ENCODE peak calls at places on chromosomes 16 and 17, in seven cellular contexts. One of them, this sample, is unnamed.

GRCh38 chr16:51431517-51432241 is 280.6 kb upstream of the SALL1 start:
- DNase-seq in anterior cingulate cortex: no peak
- DNase-seq in stimulated activated CD4-positive, alpha-beta T cell treated with anti-CD3 and anti-CD28 coated beads, Interleukin-1b, Interleukin-23, amount 100 ng/mL, for 24 hours: no peak
- DNase-seq in A673: peak; percentile 97
- DNase-seq in stimulated activated CD8-positive, alpha-beta memory T cell treated with anti-CD3 and anti-CD28 coated beads, Interleukin-15, amount 100 ng/mL, for 24 hours: no peak
- DNase-seq in EL: peak; percentile 93
- DNase-seq in lung: no peak
- DNase-seq in this sample: no peak

GRCh38 chr17:71601894-71602504 is 518.8 kb upstream of the SOX9 start:
- DNase-seq in anterior cingulate cortex: no peak
- DNase-seq in stimulated activated CD4-positive, alpha-beta T cell treated with anti-CD3 and anti-CD28 coated beads, Interleukin-1b, Interleukin-23, amount 100 ng/mL, for 24 hours: no peak
- DNase-seq in A673: no peak
- DNase-seq in stimulated activated CD8-positive, alpha-beta memory T cell treated with anti-CD3 and anti-CD28 coated beads, Interleukin-15, amount 100 ng/mL, for 24 hours: no peak
- DNase-seq in EL: no peak
- DNase-seq in lung: no peak
- DNase-seq in this sample: no peak

GRCh38 chr17:81870155-81870977 is 771 bp downstream of the ARHGDIA start:
- DNase-seq in anterior cingulate cortex: no peak
- DNase-seq in stimulated activated CD4-positive, alpha-beta T cell treated with anti-CD3 and anti-CD28 coated beads, Interleukin-1b, Interleukin-23, amount 100 ng/mL, for 24 hours: no peak
- DNase-seq in A673: peak; percentile 64
- DNase-seq in stimulated activated CD8-positive, alpha-beta memory T cell treated with anti-CD3 and anti-CD28 coated beads, Interleukin-15, amount 100 ng/mL, for 24 hours: peak; percentile 29
- DNase-seq in EL: peak; percentile 61
- DNase-seq in lung: no peak
- DNase-seq in this sample: peak; percentile 63

GRCh38 chr16:67164599-67165061 is at the start of gene HSF4:
- DNase-seq in anterior cingulate cortex: peak; percentile 50
- DNase-seq in stimulated activated CD4-positive, alpha-beta T cell treated with anti-CD3 and anti-CD28 coated beads, Interleukin-1b, Interleukin-23, amount 100 ng/mL, for 24 hours: no peak
- DNase-seq in A673: no peak
- DNase-seq in stimulated activated CD8-positive, alpha-beta memory T cell treated with anti-CD3 and anti-CD28 coated beads, Interleukin-15, amount 100 ng/mL, for 24 hours: no peak
- DNase-seq in EL: peak; percentile 36
- DNase-seq in lung: peak; percentile 61
- DNase-seq in this sample: peak; percentile 87

GRCh38 chr17:81428121-81428515 is 32.9 kb downstream of the BAHCC1 start:
- DNase-seq in anterior cingulate cortex: no peak
- DNase-seq in stimulated activated CD4-positive, alpha-beta T cell treated with anti-CD3 and anti-CD28 coated beads, Interleukin-1b, Interleukin-23, amount 100 ng/mL, for 24 hours: no peak
- DNase-seq in A673: peak; percentile 62
- DNase-seq in stimulated activated CD8-positive, alpha-beta memory T cell treated with anti-CD3 and anti-CD28 coated beads, Interleukin-15, amount 100 ng/mL, for 24 hours: no peak
- DNase-seq in EL: no peak
- DNase-seq in lung: no peak
- DNase-seq in this sample: no peak

GRCh38 chr17:35555695-35556094 is 4.9 kb downstream of the SLFN14 start:
- DNase-seq in anterior cingulate cortex: no peak
- DNase-seq in stimulated activated CD4-positive, alpha-beta T cell treated with anti-CD3 and anti-CD28 coated beads, Interleukin-1b, Interleukin-23, amount 100 ng/mL, for 24 hours: no peak
- DNase-seq in A673: no peak
- DNase-seq in stimulated activated CD8-positive, alpha-beta memory T cell treated with anti-CD3 and anti-CD28 coated beads, Interleukin-15, amount 100 ng/mL, for 24 hours: no peak
- DNase-seq in EL: no peak
- DNase-seq in lung: no peak
- DNase-seq in this sample: no peak

GRCh38 chr16:49282690-49283375 is 1.2 kb upstream of the CBLN1 start:
- DNase-seq in anterior cingulate cortex: no peak
- DNase-seq in stimulated activated CD4-positive, alpha-beta T cell treated with anti-CD3 and anti-CD28 coated beads, Interleukin-1b, Interleukin-23, amount 100 ng/mL, for 24 hours: no peak
- DNase-seq in A673: no peak
- DNase-seq in stimulated activated CD8-positive, alpha-beta memory T cell treated with anti-CD3 and anti-CD28 coated beads, Interleukin-15, amount 100 ng/mL, for 24 hours: no peak
- DNase-seq in EL: no peak
- DNase-seq in lung: no peak
- DNase-seq in this sample: peak; percentile 62

GRCh38 chr16:68296291-68296690 is 14.5 kb downstream of the SLC7A6OS start:
- DNase-seq in anterior cingulate cortex: no peak
- DNase-seq in stimulated activated CD4-positive, alpha-beta T cell treated with anti-CD3 and anti-CD28 coated beads, Interleukin-1b, Interleukin-23, amount 100 ng/mL, for 24 hours: no peak
- DNase-seq in A673: no peak
- DNase-seq in stimulated activated CD8-positive, alpha-beta memory T cell treated with anti-CD3 and anti-CD28 coated beads, Interleukin-15, amount 100 ng/mL, for 24 hours: no peak
- DNase-seq in EL: no peak
- DNase-seq in lung: no peak
- DNase-seq in this sample: no peak

GRCh38 chr17:34369571-34369970 is 6.5 kb upstream of the CCL1 start:
- DNase-seq in anterior cingulate cortex: no peak
- DNase-seq in stimulated activated CD4-positive, alpha-beta T cell treated with anti-CD3 and anti-CD28 coated beads, Interleukin-1b, Interleukin-23, amount 100 ng/mL, for 24 hours: no peak
- DNase-seq in A673: no peak
- DNase-seq in stimulated activated CD8-positive, alpha-beta memory T cell treated with anti-CD3 and anti-CD28 coated beads, Interleukin-15, amount 100 ng/mL, for 24 hours: no peak
- DNase-seq in EL: no peak
- DNase-seq in lung: no peak
- DNase-seq in this sample: no peak

GRCh38 chr17:17874478-17874877 is 37.7 kb upstream of the SREBF1 start:
- DNase-seq in anterior cingulate cortex: no peak
- DNase-seq in stimulated activated CD4-positive, alpha-beta T cell treated with anti-CD3 and anti-CD28 coated beads, Interleukin-1b, Interleukin-23, amount 100 ng/mL, for 24 hours: no peak
- DNase-seq in A673: no peak
- DNase-seq in stimulated activated CD8-positive, alpha-beta memory T cell treated with anti-CD3 and anti-CD28 coated beads, Interleukin-15, amount 100 ng/mL, for 24 hours: no peak
- DNase-seq in EL: peak; percentile 96
- DNase-seq in lung: no peak
- DNase-seq in this sample: no peak

GRCh38 chr17:35052240-35052608 is 11.3 kb downstream of the RFFL start:
- DNase-seq in anterior cingulate cortex: no peak
- DNase-seq in stimulated activated CD4-positive, alpha-beta T cell treated with anti-CD3 and anti-CD28 coated beads, Interleukin-1b, Interleukin-23, amount 100 ng/mL, for 24 hours: no peak
- DNase-seq in A673: no peak
- DNase-seq in stimulated activated CD8-positive, alpha-beta memory T cell treated with anti-CD3 and anti-CD28 coated beads, Interleukin-15, amount 100 ng/mL, for 24 hours: no peak
- DNase-seq in EL: peak; percentile 46
- DNase-seq in lung: no peak
- DNase-seq in this sample: no peak

GRCh38 chr16:89706446-89707260 is 5.1 kb upstream of the SPATA2L start:
- DNase-seq in anterior cingulate cortex: no peak
- DNase-seq in stimulated activated CD4-positive, alpha-beta T cell treated with anti-CD3 and anti-CD28 coated beads, Interleukin-1b, Interleukin-23, amount 100 ng/mL, for 24 hours: no peak
- DNase-seq in A673: no peak
- DNase-seq in stimulated activated CD8-positive, alpha-beta memory T cell treated with anti-CD3 and anti-CD28 coated beads, Interleukin-15, amount 100 ng/mL, for 24 hours: no peak
- DNase-seq in EL: no peak
- DNase-seq in lung: no peak
- DNase-seq in this sample: no peak